ENCODE peak calls at places on chromosome 10, in four cellular contexts. N, G, K and R are unnamed samples.

GRCh38 chr10:52313350-52314006 is 603 bp upstream of the DKK1 start:
- DNase-seq in N (peak; percentile 40), G (no peak), K (no peak), R (no peak)

GRCh38 chr10:13475124-13475523 is 53.7 kb downstream of the BEND7 start:
- DNase-seq in N (no peak), G (no peak), K (no peak), R (no peak)

GRCh38 chr10:33799281-33799943 is 464.9 kb upstream of the NRP1 start:
- DNase-seq in N (no peak), G (no peak), K (no peak), R (no peak)

GRCh38 chr10:75352650-75353049 is 48.9 kb downstream of the ZNF503 start:
- DNase-seq in N (peak; percentile 37), G (no peak), K (no peak), R (no peak)

GRCh38 chr10:125014086-125014830 is 72.3 kb downstream of the ZRANB1 start:
- DNase-seq in N (no peak), G (no peak), K (no peak), R (no peak)

GRCh38 chr10:43000651-43001426 is 76.0 kb upstream of the RET start:
- DNase-seq in N (peak; percentile 21), G (no peak), K (no peak), R (no peak)

GRCh38 chr10:69639291-69640195 is 9.5 kb downstream of the FAM241B start:
- DNase-seq in N (peak; percentile 72), G (peak; percentile 65), K (peak; percentile 25), R (peak; percentile 43)

GRCh38 chr10:31419394-31420063 is 100.5 kb downstream of the ZEB1 start:
- DNase-seq in N (no peak), G (no peak), K (no peak), R (no peak)

GRCh38 chr10:47440207-47440606 is 43.7 kb downstream of the ANXA8 start:
- DNase-seq in N (no peak), G (no peak), K (no peak), R (no peak)

GRCh38 chr10:74008212-74008731 is 10.4 kb downstream of the VCL start:
- DNase-seq in N (no peak), G (no peak), K (no peak), R (no peak)

GRCh38 chr10:13593560-13593959 is 6.8 kb downstream of the PRPF18 start:
- DNase-seq in N (no peak), G (no peak), K (no peak), R (no peak)

GRCh38 chr10:113475381-113475807 is 77.5 kb upstream of the HABP2 start:
- DNase-seq in N (no peak), G (no peak), K (no peak), R (no peak)

GRCh38 chr10:132057191-132057681 is 8.5 kb upstream of the JAKMIP3 start:
- DNase-seq in N (no peak), G (no peak), K (no peak), R (no peak)

GRCh38 chr10:46096909-46097575 is 51.0 kb upstream of the MSMB start:
- DNase-seq in N (no peak), G (no peak), K (no peak), R (no peak)

GRCh38 chr10:6014241-6014761 is 37.0 kb upstream of the IL15RA start:
- DNase-seq in N (no peak), G (no peak), K (no peak), R (no peak)

GRCh38 chr10:29806350-29806788 is 171.6 kb upstream of the SVIL start:
- DNase-seq in N (no peak), G (no peak), K (no peak), R (no peak)

GRCh38 chr10:24035761-24036160 is 173.2 kb upstream of the KIAA1217 start:
- DNase-seq in N (no peak), G (no peak), K (no peak), R (no peak)

GRCh38 chr10:92183199-92183598 is 107.7 kb downstream of the CPEB3 start:
- DNase-seq in N (no peak), G (no peak), K (no peak), R (no peak)

GRCh38 chr10:619710-620109 is 69.8 kb downstream of the DIP2C start:
- DNase-seq in N (no peak), G (no peak), K (no peak), R (no peak)

GRCh38 chr10:63522129-63522687 is 1.0 kb downstream of the REEP3 start:
- DNase-seq in N (no peak), G (no peak), K (peak; percentile 61), R (no peak)

GRCh38 chr10:85615556-85615955 is 751.0 kb downstream of the GRID1 start:
- DNase-seq in N (no peak), G (no peak), K (no peak), R (no peak)